ENCODE peak calls at places on chromosomes 13 and 19, in five cellular contexts. C, J, I, B and Q are unnamed samples.

GRCh38 chr19:40442328-40443130 is 1.6 kb downstream of the SERTAD3 start:
- DNase-seq in C (no peak), J (no peak), I (no peak), B (no peak), Q (no peak)

GRCh38 chr13:42532561-42533335 is 41.2 kb upstream of the TNFSF11 start:
- DNase-seq in C (no peak), J (no peak), I (no peak), B (no peak), Q (peak; percentile 20)

GRCh38 chr19:41882568-41883462 is at the start of gene ARHGEF1:
- DNase-seq in C (no peak), J (no peak), I (peak; percentile 30), B (peak; percentile 66), Q (peak; percentile 38)

GRCh38 chr19:14433454-14434156 is 499 bp downstream of the PKN1 start:
- DNase-seq in C (no peak), J (no peak), I (no peak), B (peak; percentile 53), Q (no peak)

GRCh38 chr13:78625384-78625783 is 22.0 kb upstream of the POU4F1 start:
- DNase-seq in C (no peak), J (no peak), I (no peak), B (no peak), Q (no peak)

GRCh38 chr13:98374750-98375149 is 197.7 kb upstream of the RNF113B start:
- DNase-seq in C (no peak), J (no peak), I (no peak), B (no peak), Q (no peak)

GRCh38 chr13:77729502-77730221 is 32.2 kb downstream of the SLAIN1 start:
- DNase-seq in C (no peak), J (no peak), I (no peak), B (peak; percentile 21), Q (no peak)

GRCh38 chr13:24997367-24997967 is 98.5 kb upstream of the PABPC3 start:
- DNase-seq in C (no peak), J (no peak), I (no peak), B (peak; percentile 15), Q (peak; percentile 47)

GRCh38 chr13:28423010-28423409 is 71.9 kb downstream of the FLT1 start:
- DNase-seq in C (no peak), J (no peak), I (no peak), B (no peak), Q (no peak)

GRCh38 chr13:36904219-36904618 is 15.8 kb downstream of the SMAD9 start:
- DNase-seq in C (no peak), J (no peak), I (no peak), B (no peak), Q (no peak)

GRCh38 chr19:48271531-48272151 is 1.8 kb downstream of the ZNF114 start:
- DNase-seq in C (peak; percentile 39), J (no peak), I (peak; percentile 16), B (no peak), Q (peak; percentile 64)

GRCh38 chr13:93861818-93862217 is 617.7 kb downstream of the DCT start:
- DNase-seq in C (peak; percentile 93), J (peak; percentile 44), I (no peak), B (no peak), Q (peak; percentile 88)

GRCh38 chr19:480016-480855 is 16.1 kb upstream of the MADCAM1 start:
- DNase-seq in C (no peak), J (no peak), I (peak; percentile 72), B (peak; percentile 21), Q (peak; percentile 84)

GRCh38 chr13:44470623-44471562 is 97.3 kb downstream of the SERP2 start:
- DNase-seq in C (peak; percentile 11), J (peak; percentile 47), I (no peak), B (peak; percentile 24), Q (peak; percentile 45)

GRCh38 chr13:48730971-48731658 is 77.4 kb downstream of the CYSLTR2 start:
- DNase-seq in C (peak; percentile 78), J (no peak), I (no peak), B (no peak), Q (peak; percentile 60)

GRCh38 chr13:113928701-113929627 is 44.9 kb downstream of the C13orf46 start:
- DNase-seq in C (peak; percentile 51), J (no peak), I (no peak), B (no peak), Q (peak; percentile 91)

GRCh38 chr13:113550453-113550852 is 34.1 kb upstream of the TFDP1 start:
- DNase-seq in C (no peak), J (no peak), I (no peak), B (no peak), Q (no peak)

GRCh38 chr19:12953456-12954149 is 3.4 kb downstream of the GADD45GIP1 start:
- DNase-seq in C (no peak), J (no peak), I (no peak), B (no peak), Q (no peak)

GRCh38 chr13:107554355-107554905 is 660.9 kb downstream of the LIG4 start:
- DNase-seq in C (no peak), J (no peak), I (no peak), B (no peak), Q (no peak)

DNA sequence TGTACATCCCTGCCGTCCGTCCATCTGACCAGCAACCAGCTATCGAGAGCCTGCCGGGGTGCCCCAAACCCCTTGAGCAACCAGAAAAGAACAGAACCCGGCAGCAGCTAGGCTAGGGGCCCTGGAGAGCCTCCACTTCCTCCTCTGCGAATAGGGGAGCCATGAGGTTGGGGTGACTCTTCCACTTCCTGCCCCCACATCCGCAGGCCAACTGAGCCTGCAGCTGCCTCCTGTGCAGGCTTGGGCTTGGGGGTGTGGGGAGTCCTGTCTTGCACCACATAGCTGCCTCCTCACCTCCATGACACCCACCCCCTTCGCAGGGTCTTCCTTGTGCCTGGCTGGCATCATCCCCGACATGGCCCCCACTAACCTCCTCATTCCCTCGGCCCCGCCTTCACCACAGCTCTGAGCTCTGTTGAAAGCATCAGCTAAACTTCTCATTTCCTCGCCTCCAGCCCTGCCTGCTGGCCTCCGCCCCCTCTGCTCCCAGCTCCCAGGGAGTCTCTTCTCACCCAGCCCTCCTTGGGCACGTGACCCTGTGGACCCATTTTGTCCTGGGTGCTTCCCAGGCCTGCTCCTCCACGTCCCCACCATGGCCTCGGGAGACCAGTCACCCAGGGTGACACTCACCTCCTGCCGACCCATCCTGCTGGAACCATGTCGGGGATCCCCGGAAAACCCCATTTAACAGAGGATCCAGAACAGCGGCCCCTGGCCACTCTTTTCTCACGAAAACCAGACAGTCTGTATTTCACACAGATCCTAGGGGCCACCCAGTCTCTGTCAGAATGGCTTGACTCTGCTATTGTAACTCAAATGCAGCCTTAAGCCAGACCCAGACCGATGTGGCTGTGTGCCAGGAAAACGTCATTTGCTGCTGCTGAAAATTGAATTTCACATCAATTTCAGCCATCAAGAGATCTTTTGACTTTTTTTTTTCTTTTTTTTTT is 50.4 kb downstream of the MYO9B start:
- DNase-seq in C (no peak), J (no peak), I (peak; percentile 59), B (peak; percentile 87), Q (peak; percentile 52)
- H3K4me3 ChIP-seq in C (no peak overlapping the region), J (no peak overlapping the region), I (no peak overlapping the region), B (peak overlapping the region; percentile 73), Q (no peak overlapping the region)

GRCh38 chr19:30221176-30221575 is 151.0 kb upstream of the ZNF536 start:
- DNase-seq in C (no peak), J (no peak), I (no peak), B (no peak), Q (no peak)

GRCh38 chr19:30216453-30216852 is 155.7 kb upstream of the ZNF536 start:
- DNase-seq in C (no peak), J (no peak), I (no peak), B (no peak), Q (no peak)

GRCh38 chr19:30222428-30222873 is 149.7 kb upstream of the ZNF536 start:
- DNase-seq in C (no peak), J (no peak), I (no peak), B (no peak), Q (no peak)

GRCh38 chr19:30217461-30217860 is 154.7 kb upstream of the ZNF536 start:
- DNase-seq in C (no peak), J (no peak), I (no peak), B (no peak), Q (no peak)

DNA sequence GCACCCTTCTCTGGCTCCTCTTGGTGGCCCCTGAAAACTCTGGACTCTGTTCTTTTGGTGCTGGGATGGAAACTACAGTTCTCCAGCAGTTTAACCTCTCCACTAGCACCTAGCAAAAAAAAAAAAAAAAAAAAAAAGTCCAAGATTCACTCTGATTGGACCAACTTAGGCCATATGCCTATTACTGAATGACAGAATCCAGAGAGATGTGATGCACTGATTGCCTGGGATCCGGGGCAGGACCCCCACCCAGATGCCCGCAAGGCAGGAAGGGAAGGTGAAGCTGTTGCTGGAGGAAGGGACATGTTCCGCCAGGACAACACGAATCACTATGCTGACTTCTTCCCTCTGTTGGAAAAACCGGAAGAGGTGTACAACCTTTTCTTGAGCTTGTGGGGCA is 152.5 kb upstream of the ZNF536 start:
- DNase-seq in C (no peak), J (no peak), I (no peak), B (no peak), Q (no peak)
- H3K27me3 ChIP-seq in C (peaks cover 19% of the 10 kb centered on the region), J (peaks cover 19% of the 10 kb centered on the region), I (peaks cover 7% of the 10 kb centered on the region), B (peaks cover 7% of the 10 kb centered on the region), Q (peaks cover 56% of the 10 kb centered on the region)

GRCh38 chr19:4971816-4972495 is 3.0 kb downstream of the KDM4B start:
- DNase-seq in C (no peak), J (no peak), I (no peak), B (no peak), Q (no peak)

GRCh38 chr19:4970558-4971423 is 1.9 kb downstream of the KDM4B start:
- DNase-seq in C (no peak), J (no peak), I (no peak), B (peak; percentile 22), Q (peak; percentile 43)

GRCh38 chr19:4972509-4973230 is 3.8 kb downstream of the KDM4B start:
- DNase-seq in C (peak; percentile 52), J (peak; percentile 47), I (no peak), B (no peak), Q (no peak)

GRCh38 chr19:4969772-4970531 is 1.0 kb downstream of the KDM4B start:
- DNase-seq in C (no peak), J (no peak), I (no peak), B (peak; percentile 14), Q (peak; percentile 24)

DNA sequence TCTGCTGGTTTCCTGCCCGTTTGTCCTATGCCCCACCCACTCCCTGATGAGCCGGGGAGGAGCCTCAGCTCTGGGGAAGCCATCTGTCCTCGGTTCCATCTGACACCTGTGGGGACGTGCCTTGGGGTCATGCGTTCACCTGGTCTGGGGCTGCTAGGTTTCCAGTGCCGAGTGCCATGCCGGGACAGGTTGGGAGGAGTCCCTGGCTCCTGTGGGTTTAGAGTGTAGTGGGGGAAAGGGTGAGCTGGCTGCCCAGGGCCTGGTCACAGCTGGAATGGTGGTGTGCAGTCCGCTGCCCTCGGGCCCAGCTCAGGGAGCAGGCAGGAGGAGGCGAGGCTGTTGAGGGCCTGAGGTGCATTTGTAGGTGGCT is 2.5 kb downstream of the KDM4B start:
- DNase-seq in C (no peak), J (no peak), I (no peak), B (peak; percentile 14), Q (no peak)
- H3K4me3 ChIP-seq in C (peak overlapping the region; percentile 76), J (no peak overlapping the region), I (peak overlapping the region; percentile 70), B (peak overlapping the region; percentile 78), Q (peak overlapping the region; percentile 95)

DNA sequence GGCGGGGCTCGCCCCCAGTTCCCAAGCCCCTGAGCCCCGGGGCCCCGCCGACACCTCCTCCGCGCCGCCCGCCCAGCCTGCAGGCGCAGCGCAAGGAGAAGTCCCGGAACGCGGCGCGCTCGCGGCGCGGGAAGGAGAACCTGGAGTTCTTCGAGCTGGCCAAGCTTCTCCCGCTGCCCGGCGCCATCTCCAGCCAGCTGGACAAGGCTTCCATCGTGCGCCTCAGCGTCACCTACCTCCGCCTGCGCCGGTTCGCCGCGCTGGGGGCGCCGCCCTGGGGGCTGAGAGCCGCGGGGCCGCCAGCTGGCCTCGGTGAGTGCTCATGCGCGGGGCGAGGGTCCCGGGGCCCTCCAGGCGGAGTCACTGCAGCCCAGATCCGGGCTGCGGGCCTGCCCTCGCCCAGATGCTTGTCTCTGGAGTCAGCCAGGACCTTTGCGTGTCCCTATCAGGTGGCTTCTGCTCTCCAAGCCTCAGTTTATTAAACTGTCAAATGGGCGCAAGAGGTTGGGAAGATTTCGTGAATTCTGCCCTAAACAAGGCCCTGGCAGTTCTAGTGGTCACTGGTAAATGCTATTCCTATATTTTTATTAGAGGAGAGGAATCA is 2.0 kb downstream of the NPAS1 start:
- DNase-seq in C (no peak), J (no peak), I (no peak), B (no peak), Q (no peak)
- H3K27me3 ChIP-seq in C (peaks cover 39% of the 10 kb centered on the region), J (peaks cover 52% of the 10 kb centered on the region), I (peaks cover 47% of the 10 kb centered on the region), B (peaks cover 15% of the 10 kb centered on the region), Q (peaks cover 77% of the 10 kb centered on the region)